ENCODE peak calls at places on chromosomes 2 and 18, in seven cellular contexts. W is Panc1, K is left ventricle myocardium inferior, E is spleen, Z is psoas muscle, R is right lobe of liver, A is right atrium auricular region. L is an unnamed sample. For H3K4me1, the result is how much of the 10 kb centered on the place peaks cover.

GRCh38 chr2:46273225-46273863 is 23.9 kb upstream of the EPAS1 start:
- DNase-seq in Z (no peak), W (no peak), A (no peak), E (no peak), R (no peak), K (no peak), L (no peak)

GRCh38 chr2:188734688-188735087 is 239.5 kb upstream of the COL3A1 start:
- DNase-seq in Z (no peak), E (no peak), A (no peak), R (no peak), W (no peak), K (no peak), L (no peak)

GRCh38 chr2:4898706-4899105 is 793.5 kb upstream of the SOX11 start:
- DNase-seq in A (no peak), K (no peak), W (no peak), E (no peak), R (no peak), Z (no peak), L (no peak)

GRCh38 chr2:191565647-191566198 is 112.2 kb upstream of the NABP1 start:
- DNase-seq in A (no peak), K (no peak), Z (no peak), R (no peak), W (no peak), E (no peak), L (no peak)

GRCh38 chr2:100437751-100438150 is 20.3 kb upstream of the CHST10 start:
- DNase-seq in K (no peak), A (no peak), E (no peak), W (no peak), R (no peak), Z (no peak), L (no peak)

GRCh38 chr2:110903548-110903947 is 171.2 kb downstream of the ACOXL start:
- DNase-seq in Z (peak), K (no peak), A (no peak), E (no peak), W (no peak), R (no peak), L (no peak)

GRCh38 chr2:163469561-163469962 is 266.2 kb downstream of the FIGN start:
- DNase-seq in Z (no peak), A (no peak), E (no peak), R (no peak), K (no peak), W (no peak), L (no peak)

GRCh38 chr2:238939521-238940403 is 91.9 kb downstream of the TWIST2 start:
- DNase-seq in A (peak), W (no peak), Z (no peak), R (peak), K (no peak), E (peak), L (no peak)

GRCh38 chr2:178824181-178824580 is 17.0 kb upstream of the TTN start:
- DNase-seq in E (no peak), W (no peak), K (no peak), R (no peak), A (no peak), Z (peak), L (no peak)

GRCh38 chr2:69026026-69026425 is 13.0 kb downstream of the ANTXR1 start:
- DNase-seq in Z (no peak), E (no peak), W (no peak), R (no peak), K (no peak), A (no peak), L (no peak)

GRCh38 chr2:116510117-116510671 is 1304.3 kb upstream of the DDX18 start:
- DNase-seq in R (no peak), W (peak), A (no peak), Z (no peak), E (no peak), K (no peak), L (no peak)

GRCh38 chr2:156329031-156329921 is 3.2 kb downstream of the NR4A2 start:
- DNase-seq in R (peak), E (peak), A (no peak), Z (peak), W (no peak), K (no peak), L (peak)

GRCh38 chr2:177393381-177393780 is 808 bp downstream of the AGPS start:
- DNase-seq in E (no peak), K (no peak), R (no peak), W (no peak), A (no peak), Z (no peak), L (peak)

GRCh38 chr2:86753606-86754005 is 33.5 kb downstream of the RMND5A start:
- DNase-seq in W (no peak), R (no peak), K (no peak), E (no peak), A (no peak), Z (no peak), L (no peak)

GRCh38 chr2:118046628-118047210 is 32.8 kb upstream of the CCDC93 start:
- DNase-seq in A (no peak), K (no peak), Z (no peak), E (no peak), W (no peak), R (no peak), L (no peak)

GRCh38 chr18:48879008-48879431 is 71.7 kb downstream of the SMAD7 start:
- DNase-seq in K (no peak), W (no peak), R (no peak), Z (no peak), E (peak), A (no peak), L (no peak)

GRCh38 chr2:25230128-25230527 is 61.7 kb upstream of the POMC start:
- DNase-seq in W (no peak), R (no peak), Z (no peak), E (no peak), A (no peak), K (no peak), L (no peak)

GRCh38 chr2:25230626-25231311 is 62.4 kb upstream of the POMC start:
- DNase-seq in Z (no peak), E (no peak), W (no peak), K (no peak), A (no peak), R (no peak), L (no peak)

GRCh38 chr2:25227576-25227975 is 59.2 kb upstream of the POMC start:
- DNase-seq in Z (no peak), E (no peak), K (no peak), R (no peak), W (no peak), A (no peak), L (no peak)

GRCh38 chr2:25226827-25227226 is 58.4 kb upstream of the POMC start:
- DNase-seq in K (no peak), W (no peak), E (no peak), Z (no peak), R (no peak), A (no peak), L (no peak)

DNA sequence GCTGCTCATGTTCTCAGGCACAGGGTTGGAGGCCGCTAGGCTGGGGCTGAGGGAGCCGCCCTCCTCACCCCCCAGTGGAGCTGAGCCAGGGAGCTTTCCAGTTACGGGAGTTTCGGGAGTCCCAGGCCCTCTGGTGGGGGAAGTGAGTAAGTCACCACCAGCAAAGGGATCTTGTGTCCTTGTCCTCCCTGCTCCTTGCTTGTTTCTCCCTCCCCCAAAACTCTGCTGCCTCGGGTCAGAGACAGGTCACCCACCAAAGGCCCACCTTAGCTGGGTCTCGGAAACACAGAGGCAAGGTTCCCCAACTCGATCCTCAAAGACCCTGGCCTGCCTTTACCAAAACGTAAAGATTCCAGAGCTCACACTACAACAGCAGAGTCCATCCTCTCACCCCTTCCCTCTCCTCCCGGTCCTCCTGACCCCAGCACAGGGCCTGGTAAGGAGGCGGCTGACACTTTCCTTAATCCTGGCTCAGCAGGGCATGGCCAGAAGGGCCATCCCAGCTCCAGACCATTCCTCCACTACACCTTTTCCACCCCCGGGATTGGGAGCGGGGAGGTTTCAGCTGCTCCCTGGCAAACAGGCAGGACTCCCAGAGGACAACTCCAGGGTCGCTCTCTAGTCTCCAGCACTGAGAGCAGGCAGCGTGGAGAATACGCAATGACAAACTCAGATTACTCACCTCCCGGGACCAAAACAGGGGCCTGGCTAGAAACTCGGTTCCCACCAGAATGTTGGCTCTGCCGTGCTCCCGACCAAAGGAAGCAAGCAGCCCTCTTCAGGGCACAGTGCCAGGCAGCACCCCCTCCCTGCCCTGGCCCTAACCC is 60.7 kb upstream of the POMC start:
- DNase-seq in E (no peak), R (no peak), Z (peak), W (peak), A (peak), K (peak), L (peak)
- H3K4me3 ChIP-seq in E (no peak), R (no peak), Z (no peak), W (no peak), A (no peak), K (no peak), L (no peak)

GRCh38 chr2:200376422-200377142 is 70.1 kb downstream of the SPATS2L start:
- DNase-seq in W (peak), A (no peak), E (no peak), R (no peak), K (peak), Z (peak), L (peak)
- H3K4me1 ChIP-seq in W (half or more), A (half or more), E (under half), R (under half), K (half or more), Z (under half), L (half or more)

DNA sequence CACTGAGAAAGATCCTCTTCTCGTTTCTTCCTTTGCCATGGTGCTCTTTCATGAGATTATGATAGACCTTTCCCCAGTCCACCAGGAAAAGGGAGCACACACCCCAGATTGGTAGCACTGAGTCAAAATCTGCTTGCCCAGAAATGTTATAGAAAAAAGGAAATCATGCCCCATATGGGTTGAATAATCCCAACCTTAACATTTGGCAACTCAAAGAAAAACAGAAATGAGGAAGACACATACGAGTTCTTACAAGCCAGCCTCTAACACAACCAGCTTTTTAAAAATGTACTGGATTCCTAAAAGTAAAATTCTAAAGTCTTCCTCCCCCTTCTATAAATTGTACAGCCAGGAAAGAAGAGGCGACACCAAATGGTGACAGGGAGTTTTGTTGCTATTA is 103.0 kb downstream of the ANKRD44 start:
- DNase-seq in Z (no peak), W (no peak), K (no peak), A (no peak), R (no peak), E (no peak), L (no peak)
- H3K4me3 ChIP-seq in Z (no peak), W (no peak), K (no peak), A (no peak), R (no peak), E (no peak), L (peak)

DNA sequence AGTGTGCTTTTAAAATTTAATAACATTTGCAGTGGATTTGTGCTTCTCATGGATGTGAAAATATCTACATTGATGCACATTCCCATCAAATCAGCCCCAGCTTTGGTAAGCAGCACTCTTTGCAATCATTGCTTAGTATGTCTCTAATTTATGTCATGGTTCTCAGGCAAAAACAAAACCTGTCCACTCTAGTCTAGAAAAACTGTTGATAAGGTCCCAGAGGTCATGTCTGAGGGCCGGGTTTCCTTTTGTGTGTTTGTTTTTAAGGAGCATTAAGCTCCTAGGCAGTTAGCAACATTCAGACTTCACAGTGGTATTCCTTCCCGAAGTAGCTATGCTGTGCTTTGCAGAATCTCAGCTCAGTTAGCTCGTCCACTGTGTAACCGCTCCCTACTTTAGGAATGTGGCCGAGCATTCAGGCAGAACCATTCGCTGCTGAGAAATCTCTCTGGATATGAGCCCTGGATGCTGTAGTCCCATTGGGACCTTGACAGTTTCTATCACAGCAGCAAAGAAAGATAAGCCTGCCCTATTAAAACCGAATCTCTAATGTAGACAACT is 4.0 kb downstream of the DIPK1C start:
- DNase-seq in A (no peak), Z (no peak), E (no peak), W (no peak), K (no peak), R (no peak), L (no peak)
- H3K4me1 ChIP-seq in A (under half), Z (under half), E (under half), W (under half), K (half or more), R (under half), L (under half)

GRCh38 chr18:37393221-37393828 is 172.3 kb downstream of the CELF4 start:
- DNase-seq in E (peak), Z (no peak), R (no peak), A (no peak), W (no peak), K (no peak), L (no peak)

GRCh38 chr18:37392648-37393047 is 172.9 kb downstream of the CELF4 start:
- DNase-seq in W (no peak), E (no peak), A (no peak), Z (no peak), R (no peak), K (no peak), L (no peak)

GRCh38 chr18:37394610-37394965 is 171.0 kb downstream of the CELF4 start:
- DNase-seq in K (no peak), W (no peak), R (no peak), Z (no peak), E (peak), A (no peak), L (no peak)

GRCh38 chr18:37395138-37395537 is 170.5 kb downstream of the CELF4 start:
- DNase-seq in W (no peak), E (peak), A (no peak), R (no peak), Z (no peak), K (no peak), L (no peak)

GRCh38 chr18:37393945-37394609 is 171.5 kb downstream of the CELF4 start:
- DNase-seq in A (peak), K (peak), R (peak), E (peak), Z (peak), W (no peak), L (no peak)
- H3K4me3 ChIP-seq in A (peak), K (peak), R (peak), E (peak), Z (peak), W (peak), L (no peak)

GRCh38 chr2:41935806-41936205 is 112.0 kb upstream of the PKDCC start:
- DNase-seq in E (no peak), R (no peak), A (no peak), Z (no peak), K (no peak), W (no peak), L (no peak)
- H3K4me1 ChIP-seq in E (under half), R (under half), A (half or more), Z (under half), K (half or more), W (under half), L (under half)

L was measured in CD4-positive, CD25-positive, alpha-beta regulatory T cell.